ENCODE peak calls at places on chromosomes 5 and 9, in five cellular contexts. Q is RWPE2, W is left ventricle myocardium inferior, T is AG10803, G is stomach. P is an unnamed sample.
A peak's percentile ranks its signal among the peaks of the same experiment; 100 is the strongest.

GRCh38 chr9:1759901-1760300 is 255.2 kb upstream of the SMARCA2 start:
- DNase-seq in Q (no peak), W (no peak), T (no peak), G (no peak), P (no peak)

GRCh38 chr9:137318976-137319375 is 16.9 kb upstream of the NRARP start:
- DNase-seq in Q (peak; percentile 59), W (peak; percentile 67), T (no peak), G (peak; percentile 25), P (no peak)

GRCh38 chr9:133714606-133715294 is 23.4 kb downstream of the SARDH start:
- DNase-seq in Q (peak; percentile 40), W (peak; percentile 78), T (no peak), G (no peak), P (no peak)

GRCh38 chr5:146662229-146662628 is 146.2 kb upstream of the GPR151 start:
- DNase-seq in Q (no peak), W (no peak), T (peak; percentile 7), G (no peak), P (peak; percentile 24)

GRCh38 chr9:89491688-89492087 is 6.2 kb downstream of the SEMA4D start:
- DNase-seq in Q (no peak), W (no peak), T (no peak), G (peak; percentile 22), P (no peak)

GRCh38 chr5:17991775-17992174 is 357.5 kb downstream of the TAF11L14 start:
- DNase-seq in Q (no peak), W (no peak), T (no peak), G (no peak), P (no peak)

GRCh38 chr9:21110708-21111576 is 30.7 kb downstream of the IFNW1 start:
- DNase-seq in Q (no peak), W (no peak), T (peak; percentile 74), G (no peak), P (peak; percentile 48)

GRCh38 chr9:105216440-105217178 is 27.8 kb upstream of the SLC44A1 start:
- DNase-seq in Q (no peak), W (peak; percentile 26), T (peak; percentile 36), G (peak; percentile 45), P (no peak)

GRCh38 chr5:153965102-153965645 is 73.5 kb downstream of the FAM114A2 start:
- DNase-seq in Q (no peak), W (no peak), T (peak; percentile 69), G (peak; percentile 33), P (peak; percentile 27)

GRCh38 chr5:173633304-173633703 is 16.9 kb upstream of the BOD1 start:
- DNase-seq in Q (peak; percentile 82), W (no peak), T (no peak), G (no peak), P (no peak)

GRCh38 chr9:90449213-90449925 is 193.3 kb downstream of the DIRAS2 start:
- DNase-seq in Q (no peak), W (no peak), T (no peak), G (no peak), P (no peak)

GRCh38 chr5:115377468-115378217 is 81.2 kb upstream of the CCDC112 start:
- DNase-seq in Q (no peak), W (no peak), T (peak; percentile 94), G (no peak), P (peak; percentile 97)
- TF ChIP-seq CTCF in Q (peak; percentile 24), W (peak; percentile 67), T (peak; percentile 67), G (no peak), P (peak; percentile 75)

GRCh38 chr9:482736-483135 is 268.1 kb downstream of the DOCK8 start:
- DNase-seq in Q (no peak), W (no peak), T (no peak), G (no peak), P (no peak)

GRCh38 chr9:477146-477545 is 262.5 kb downstream of the DOCK8 start:
- DNase-seq in Q (no peak), W (no peak), T (no peak), G (no peak), P (no peak)

GRCh38 chr9:479951-480350 is 265.3 kb downstream of the DOCK8 start:
- DNase-seq in Q (no peak), W (no peak), T (no peak), G (no peak), P (no peak)

GRCh38 chr9:479316-479715 is 264.7 kb downstream of the DOCK8 start:
- DNase-seq in Q (no peak), W (no peak), T (no peak), G (no peak), P (no peak)
- TF ChIP-seq CTCF in Q (no peak), W (no peak), T (no peak), G (no peak), P (no peak)

DNA sequence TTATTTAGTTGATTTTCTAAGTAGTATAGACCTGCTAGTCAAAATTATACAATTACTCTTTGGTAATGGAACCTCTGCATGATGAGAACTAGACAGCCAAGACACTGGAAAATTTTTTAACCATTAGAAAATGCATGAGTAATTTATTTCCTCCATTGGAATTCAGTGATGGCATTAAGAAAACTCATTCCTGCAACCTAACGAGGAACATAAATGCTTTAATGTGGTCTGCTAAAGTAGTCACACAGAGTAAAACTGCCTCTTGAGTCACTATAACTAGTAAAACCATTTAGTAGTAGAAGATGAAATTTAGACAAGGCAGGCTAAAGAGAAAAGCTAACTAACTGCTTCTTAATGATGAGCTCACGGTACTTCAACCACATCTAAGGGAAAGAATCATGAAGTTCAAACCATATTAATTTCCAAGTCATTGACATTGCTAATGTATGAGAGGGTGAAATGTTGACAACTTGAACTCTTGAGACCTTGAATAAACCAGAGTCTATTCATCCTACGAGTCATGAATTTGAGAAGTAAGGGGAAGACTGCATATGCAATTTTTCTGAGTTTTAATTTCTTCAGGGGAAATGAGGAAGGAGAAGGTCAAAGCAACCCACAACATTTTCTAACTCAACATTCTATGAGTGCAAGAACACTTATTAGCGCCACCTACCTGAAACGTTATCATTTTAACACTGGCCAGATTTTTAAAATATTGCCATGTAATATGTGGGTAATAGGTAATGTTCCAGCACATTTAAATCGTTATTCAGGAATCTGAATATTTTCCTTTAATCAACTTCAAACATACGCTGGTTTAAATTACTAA is 74.4 kb downstream of the GLIS3 start:
- DNase-seq in Q (no peak), W (no peak), T (peak; percentile 89), G (no peak), P (peak; percentile 97)
- TF ChIP-seq CTCF in Q (no peak), W (no peak), T (peak; percentile 43), G (no peak), P (peak; percentile 73)

GRCh38 chr5:81856948-81857928 is 106.3 kb upstream of the SSBP2 start:
- DNase-seq in Q (no peak), W (peak; percentile 86), T (no peak), G (peak; percentile 55), P (no peak)
- TF ChIP-seq CTCF in Q (peak; percentile 15), W (peak; percentile 55), T (peak; percentile 27), G (no peak), P (peak; percentile 35)